ENCODE peak calls at places on chromosomes 2 and 18, in four cellular contexts. B, N, W and Z are unnamed samples.

GRCh38 chr2:79876430-79876829 is 363.6 kb downstream of the CTNNA2 start:
- DNase-seq in N (no peak), W (no peak), B (no peak), Z (no peak)

GRCh38 chr2:239832101-239832994 is 192.8 kb downstream of the NDUFA10 start:
- DNase-seq in B (peak), W (no peak), N (peak), Z (no peak)

GRCh38 chr2:65429799-65430514 is 2.4 kb downstream of the SPRED2 start:
- DNase-seq in W (no peak), B (no peak), N (peak), Z (no peak)

GRCh38 chr2:164061129-164061746 is 325.4 kb upstream of the FIGN start:
- DNase-seq in W (peak), B (no peak), N (peak), Z (no peak)

GRCh38 chr2:45851576-45852304 is 200.3 kb downstream of the PRKCE start:
- DNase-seq in W (no peak), B (no peak), N (no peak), Z (no peak)

GRCh38 chr18:28581503-28582169 is 404.7 kb upstream of the CDH2 start:
- DNase-seq in B (no peak), N (no peak), W (no peak), Z (no peak)

GRCh38 chr18:79935499-79935898 is 16.0 kb downstream of the SLC66A2 start:
- DNase-seq in N (no peak), W (no peak), B (no peak), Z (no peak)

GRCh38 chr2:146994246-146994645 is 850.6 kb upstream of the ACVR2A start:
- DNase-seq in B (no peak), W (no peak), N (no peak), Z (no peak)

GRCh38 chr2:96918754-96919550 is 49.1 kb upstream of the SEMA4C start:
- DNase-seq in W (peak), N (no peak), B (no peak), Z (no peak)

GRCh38 chr2:57720728-57721627 is 325.6 kb upstream of the VRK2 start:
- DNase-seq in B (peak), N (no peak), W (peak), Z (peak)

GRCh38 chr18:24018299-24018910 is 3.9 kb downstream of the TTC39C start:
- DNase-seq in N (no peak), W (no peak), B (no peak), Z (no peak)

GRCh38 chr2:145813481-145813880 is 1293.6 kb upstream of the ZEB2 start:
- DNase-seq in W (no peak), N (no peak), B (no peak), Z (no peak)

GRCh38 chr2:191791953-191792560 is 54.8 kb downstream of the CAVIN2 start:
- DNase-seq in N (no peak), B (no peak), W (no peak), Z (no peak)

GRCh38 chr2:37453024-37453423 is 108.6 kb downstream of the QPCT start:
- DNase-seq in B (no peak), W (no peak), N (no peak), Z (no peak)

GRCh38 chr2:30803281-30803680 is 4.0 kb downstream of the CAPN13 start:
- DNase-seq in N (no peak), B (no peak), W (no peak), Z (no peak)

GRCh38 chr18:36187138-36187825 is at the start of gene MOCOS:
- DNase-seq in N (peak), W (peak), B (peak), Z (peak)

GRCh38 chr2:231300722-231301076 is 94.8 kb upstream of the B3GNT7 start:
- DNase-seq in W (no peak), B (no peak), N (no peak), Z (no peak)

GRCh38 chr2:122203523-122203922 is 448.1 kb downstream of the TSN start:
- DNase-seq in W (no peak), N (no peak), B (no peak), Z (no peak)

GRCh38 chr2:72142743-72143440 is 4.8 kb downstream of the CYP26B1 start:
- DNase-seq in N (peak), B (peak), W (no peak), Z (peak)

GRCh38 chr18:58605027-58606020 is 23.6 kb downstream of the ALPK2 start:
- DNase-seq in B (no peak), N (no peak), W (no peak), Z (no peak)

GRCh38 chr18:6368017-6368416 is 46.7 kb downstream of the L3MBTL4 start:
- DNase-seq in W (no peak), N (no peak), B (no peak), Z (no peak)

GRCh38 chr2:222779145-222779832 is 81.5 kb upstream of the ACSL3 start:
- DNase-seq in W (no peak), N (no peak), B (no peak), Z (no peak)

GRCh38 chr2:218861645-218862318 is 2.2 kb downstream of the WNT6 start:
- DNase-seq in B (peak), N (no peak), W (no peak), Z (no peak)

GRCh38 chr2:191915750-191916149 is 68.9 kb upstream of the CAVIN2 start:
- DNase-seq in W (no peak), B (no peak), N (no peak), Z (no peak)

GRCh38 chr2:16196687-16197503 is 256.5 kb downstream of the MYCN start:
- DNase-seq in W (no peak), N (no peak), B (no peak), Z (no peak)

GRCh38 chr2:235000426-235001236 is 48.8 kb downstream of the SH3BP4 start:
- DNase-seq in B (no peak), W (peak), N (peak), Z (no peak)

GRCh38 chr2:229270551-229271410 is at the start of gene PID1:
- DNase-seq in B (peak), W (no peak), N (no peak), Z (peak)
- TF ChIP-seq POLR2A in B (peak), W (no peak), N (no peak), Z (peak)

GRCh38 chr2:95234806-95235205 is 27.5 kb downstream of the ZNF892 start:
- DNase-seq in N (no peak), B (no peak), W (no peak), Z (no peak)
- H3K27ac ChIP-seq in N (no peak), B (no peak), W (no peak), Z (no peak)

DNA sequence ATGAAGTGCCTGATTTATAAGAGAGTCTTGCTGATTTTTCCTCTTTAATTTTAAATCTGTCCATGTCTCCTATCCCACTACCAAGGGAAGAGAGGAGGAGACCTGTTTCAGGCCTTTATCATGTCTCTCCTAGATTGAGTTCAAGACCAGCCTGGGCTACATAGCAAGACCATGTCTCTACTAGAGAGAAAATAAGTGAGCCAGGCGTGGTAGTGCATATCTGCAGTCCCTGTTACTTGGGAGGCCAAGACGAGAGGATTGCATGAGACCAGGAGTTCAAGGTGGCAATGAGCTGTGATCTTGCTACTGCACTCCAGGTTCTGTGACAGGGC is 20.0 kb downstream of the EML4 start:
- DNase-seq in N (no peak), W (no peak), B (no peak), Z (no peak)
- TF ChIP-seq POLR2A in N (no peak), W (no peak), B (no peak), Z (no peak)

GRCh38 chr2:213664817-213665216 is 380.6 kb downstream of the SPAG16 start:
- DNase-seq in B (no peak), W (no peak), N (no peak), Z (no peak)

DNA sequence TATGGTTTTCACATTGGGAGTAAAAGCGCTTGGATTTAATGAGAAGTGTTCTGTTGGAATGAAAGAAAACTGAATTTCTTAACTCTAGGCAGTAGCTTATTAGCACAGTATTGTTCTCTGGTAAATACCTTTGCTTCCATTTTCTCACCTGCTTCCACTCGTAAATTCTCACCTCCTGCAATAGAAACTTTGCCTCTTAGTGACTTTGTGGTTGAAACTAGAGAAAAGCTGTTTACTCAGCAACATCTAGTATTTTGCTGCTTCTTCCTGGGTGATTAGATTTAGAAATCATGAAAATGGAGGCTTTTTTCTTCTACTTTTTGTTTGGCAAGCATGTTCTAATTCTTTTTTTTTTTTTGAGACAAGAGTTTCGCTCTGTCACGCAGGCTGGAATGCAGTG is 385.4 kb downstream of the SPAG16 start:
- DNase-seq in N (no peak), B (no peak), W (no peak), Z (no peak)
- H3K27ac ChIP-seq in N (no peak), B (no peak), W (no peak), Z (no peak)

DNA sequence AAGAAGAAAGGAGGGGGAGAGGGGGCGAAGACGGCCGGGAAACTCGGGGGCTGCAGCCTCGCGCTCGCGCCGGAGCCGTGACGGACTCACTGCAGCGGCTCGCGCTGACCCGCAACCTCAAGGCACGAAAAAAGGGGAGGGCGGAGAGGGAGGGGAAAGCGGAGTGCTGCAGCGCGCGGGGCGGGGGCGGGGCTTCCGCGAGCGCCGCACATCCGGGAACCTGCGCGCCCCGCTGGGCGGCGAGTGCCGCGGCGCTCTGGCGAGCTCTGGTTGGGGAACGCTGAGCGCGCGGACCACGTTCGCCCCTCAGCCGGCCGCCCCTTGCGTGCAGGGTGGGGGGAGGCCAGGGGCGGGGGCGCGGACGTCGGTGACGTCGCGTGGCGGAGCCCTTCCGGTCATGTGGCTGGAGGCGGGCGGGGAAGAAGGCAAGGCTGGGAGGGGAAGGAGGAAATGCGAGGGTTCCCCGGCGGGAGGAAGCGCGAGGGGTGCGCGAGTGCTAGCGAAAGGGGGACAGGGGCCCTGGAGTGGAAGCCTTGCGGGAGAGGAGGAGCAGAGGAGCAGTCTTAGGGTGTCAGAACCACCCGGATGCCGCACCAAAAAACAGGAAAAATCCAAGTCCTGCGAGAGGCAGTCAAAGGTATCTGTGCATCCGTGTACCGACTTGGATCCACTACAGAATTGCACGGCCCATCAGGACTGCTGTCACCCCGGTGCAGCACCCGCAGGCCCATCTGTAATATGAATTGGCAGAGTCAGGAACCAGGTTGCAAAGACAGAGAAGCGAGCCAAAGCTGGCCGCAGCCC is at the start of gene PPP3R1:
- DNase-seq in B (peak), W (peak), N (peak), Z (peak)
- TF ChIP-seq POLR2A in B (peak), W (peak), N (no peak), Z (peak)

GRCh38 chr2:181978351-181979150 is 7.1 kb upstream of the PPP1R1C start:
- DNase-seq in B (no peak), N (no peak), W (no peak), Z (no peak)
- H3K27ac ChIP-seq in B (no peak), N (no peak), W (no peak), Z (no peak)

DNA sequence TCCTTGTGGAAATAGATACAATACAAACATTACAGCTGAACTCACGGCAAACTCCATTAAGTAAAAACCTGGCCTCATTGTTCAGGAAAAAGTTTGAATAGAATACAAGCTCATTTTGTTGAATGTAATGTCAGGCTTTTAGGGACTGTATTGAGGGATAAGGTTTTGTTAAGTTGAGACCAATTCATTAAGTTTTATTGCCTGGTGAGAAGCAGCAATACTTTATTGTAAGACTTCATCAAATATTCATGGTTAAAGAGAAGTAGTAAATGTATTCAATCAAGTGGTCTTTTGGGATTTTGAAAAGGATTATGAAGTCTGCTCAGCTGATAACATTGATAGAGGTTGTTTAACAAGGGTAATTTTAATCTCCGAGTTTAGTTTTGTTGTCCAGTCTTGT is 35.4 kb upstream of the METAP1D start:
- DNase-seq in B (no peak), N (no peak), W (no peak), Z (no peak)
- TF ChIP-seq POLR2A in B (no peak), N (no peak), W (no peak), Z (no peak)

DNA sequence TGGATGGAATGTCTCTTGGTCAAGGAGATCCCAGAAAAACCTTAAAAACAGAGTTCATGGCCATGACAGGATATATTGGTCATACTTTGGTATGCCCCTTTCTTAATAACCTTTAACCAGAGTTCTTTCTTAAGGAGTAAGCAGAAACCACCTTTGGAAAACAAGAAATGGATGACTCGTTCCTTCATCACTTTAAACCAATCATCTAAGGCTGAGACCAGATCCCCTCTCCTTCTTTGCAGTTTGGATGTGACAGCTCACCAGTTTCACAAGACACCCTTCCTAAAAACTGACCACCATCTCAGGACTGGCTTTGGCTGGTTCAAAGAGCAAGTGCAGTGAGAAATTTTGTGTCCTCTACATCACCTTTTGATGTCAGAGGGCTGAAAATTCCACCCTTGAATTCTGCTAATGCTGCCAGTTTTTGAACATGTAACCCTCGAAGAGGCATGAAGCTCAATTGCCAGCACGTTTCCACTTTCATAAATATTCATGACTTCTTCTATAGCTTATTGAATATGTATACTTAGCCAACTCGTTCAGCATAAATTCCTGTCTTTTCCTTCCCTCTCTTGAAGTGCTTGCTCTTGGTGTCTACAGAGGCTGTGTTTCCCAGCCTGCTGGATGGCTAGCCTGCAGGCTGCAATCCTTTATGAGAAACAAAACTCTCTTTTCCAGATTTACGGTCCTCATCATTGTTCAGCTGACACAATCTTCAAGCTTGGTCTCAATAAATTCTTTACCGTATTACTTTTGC is 1323.5 kb upstream of the TMEFF2 start:
- DNase-seq in N (no peak), W (no peak), B (no peak), Z (no peak)
- H3K27ac ChIP-seq in N (no peak), W (no peak), B (no peak), Z (no peak)